ENCODE peak calls at places on chromosomes 13 and 19, in nine cellular contexts. P, Y, J, M, Z, R, G, H and Q are unnamed samples.

GRCh38 chr19:35266149-35266903 is 2.4 kb upstream of the USF2 start:
- DNase-seq in P (no peak), Y (peak), J (no peak), M (no peak), Z (no peak), R (no peak), G (no peak), H (no peak), Q (peak)

GRCh38 chr19:55439052-55439451 is 4.0 kb downstream of the SHISA7 start:
- DNase-seq in P (no peak), Y (peak), J (no peak), M (no peak), Z (no peak), R (no peak), G (no peak), H (no peak), Q (no peak)

GRCh38 chr13:29923554-29924481 is 73.4 kb upstream of the UBL3 start:
- DNase-seq in P (peak), Y (peak), J (peak), M (peak), Z (no peak), R (peak), G (peak), H (peak), Q (peak)

GRCh38 chr19:8468761-8469458 is 24.1 kb downstream of the HNRNPM start:
- DNase-seq in P (no peak), Y (no peak), J (peak), M (no peak), Z (no peak), R (peak), G (no peak), H (no peak), Q (no peak)

GRCh38 chr19:13604902-13605586 is 98.8 kb upstream of the CACNA1A start:
- DNase-seq in P (no peak), Y (peak), J (no peak), M (no peak), Z (no peak), R (no peak), G (no peak), H (no peak), Q (peak)

GRCh38 chr19:54673222-54673621 is 10.4 kb downstream of the LILRB4 start:
- DNase-seq in P (no peak), Y (no peak), J (no peak), M (no peak), Z (no peak), R (no peak), G (no peak), H (peak), Q (no peak)

GRCh38 chr19:48330012-48330681 is 4.8 kb downstream of the EMP3 start:
- DNase-seq in P (no peak), Y (peak), J (peak), M (peak), Z (peak), R (no peak), G (peak), H (peak), Q (peak)

GRCh38 chr19:4913996-4914735 is 4.9 kb downstream of the UHRF1 start:
- DNase-seq in P (no peak), Y (peak), J (peak), M (no peak), Z (no peak), R (no peak), G (no peak), H (no peak), Q (no peak)

GRCh38 chr19:47186337-47187022 is 44.5 kb downstream of the BBC3 start:
- DNase-seq in P (no peak), Y (peak), J (no peak), M (no peak), Z (no peak), R (no peak), G (no peak), H (no peak), Q (no peak)